ENCODE peak calls at places on chromosomes 7 and 10, in eight cellular contexts. One of them, this sample, is unnamed.

GRCh38 chr10:10849306-10849705 is 168.4 kb upstream of the CELF2 start:
- DNase-seq in GM12892: no peak
- DNase-seq in sigmoid colon: no peak
- DNase-seq in gastrocnemius medialis: no peak
- DNase-seq in erythroblast: no peak
- DNase-seq in HCT116: no peak
- DNase-seq in Peyer's patch: no peak
- DNase-seq in transverse colon: no peak
- DNase-seq in this sample: no peak

GRCh38 chr10:91198781-91199180 is 21.7 kb upstream of the PCGF5 start:
- DNase-seq in GM12892: no peak
- DNase-seq in sigmoid colon: no peak
- DNase-seq in gastrocnemius medialis: peak
- DNase-seq in erythroblast: peak
- DNase-seq in HCT116: no peak
- DNase-seq in Peyer's patch: no peak
- DNase-seq in transverse colon: no peak
- DNase-seq in this sample: no peak

GRCh38 chr10:126373137-126373536 is 15.1 kb downstream of the ADAM12 start:
- DNase-seq in GM12892: no peak
- DNase-seq in sigmoid colon: no peak
- DNase-seq in gastrocnemius medialis: no peak
- DNase-seq in erythroblast: no peak
- DNase-seq in HCT116: no peak
- DNase-seq in Peyer's patch: no peak
- DNase-seq in transverse colon: peak
- DNase-seq in this sample: no peak

GRCh38 chr7:38105874-38106483 is 72.1 kb upstream of the STARD3NL start:
- DNase-seq in GM12892: no peak
- DNase-seq in sigmoid colon: no peak
- DNase-seq in gastrocnemius medialis: no peak
- DNase-seq in erythroblast: peak
- DNase-seq in HCT116: peak
- DNase-seq in Peyer's patch: no peak
- DNase-seq in transverse colon: no peak
- DNase-seq in this sample: no peak

GRCh38 chr7:121473645-121474300 is 77.7 kb upstream of the FAM3C start:
- DNase-seq in GM12892: no peak
- DNase-seq in sigmoid colon: no peak
- DNase-seq in gastrocnemius medialis: no peak
- DNase-seq in erythroblast: no peak
- DNase-seq in HCT116: no peak
- DNase-seq in Peyer's patch: no peak
- DNase-seq in transverse colon: peak
- DNase-seq in this sample: no peak

GRCh38 chr7:151038951-151039849 is 9.1 kb upstream of the ASIC3 start:
- DNase-seq in GM12892: no peak
- DNase-seq in sigmoid colon: peak
- DNase-seq in gastrocnemius medialis: peak
- DNase-seq in erythroblast: peak
- DNase-seq in HCT116: no peak
- DNase-seq in Peyer's patch: peak
- DNase-seq in transverse colon: peak
- DNase-seq in this sample: no peak

GRCh38 chr10:62083868-62084267 is 182.4 kb downstream of the ARID5B start:
- DNase-seq in GM12892: no peak
- DNase-seq in sigmoid colon: peak
- DNase-seq in gastrocnemius medialis: no peak
- DNase-seq in erythroblast: no peak
- DNase-seq in HCT116: no peak
- DNase-seq in Peyer's patch: no peak
- DNase-seq in transverse colon: peak
- DNase-seq in this sample: no peak

GRCh38 chr10:4543943-4544540 is 282.0 kb upstream of the AKR1E2 start:
- DNase-seq in GM12892: no peak
- DNase-seq in sigmoid colon: no peak
- DNase-seq in gastrocnemius medialis: no peak
- DNase-seq in erythroblast: no peak
- DNase-seq in HCT116: no peak
- DNase-seq in Peyer's patch: no peak
- DNase-seq in transverse colon: no peak
- DNase-seq in this sample: no peak

GRCh38 chr7:87570178-87570577 is 30.5 kb downstream of the ABCB1 start:
- DNase-seq in GM12892: no peak
- DNase-seq in sigmoid colon: no peak
- DNase-seq in gastrocnemius medialis: no peak
- DNase-seq in erythroblast: no peak
- DNase-seq in HCT116: peak
- DNase-seq in Peyer's patch: no peak
- DNase-seq in transverse colon: no peak
- DNase-seq in this sample: no peak

GRCh38 chr7:116236020-116236630 is 25.8 kb downstream of the TES start:
- DNase-seq in GM12892: no peak
- DNase-seq in sigmoid colon: no peak
- DNase-seq in gastrocnemius medialis: peak
- DNase-seq in erythroblast: peak
- DNase-seq in HCT116: no peak
- DNase-seq in Peyer's patch: no peak
- DNase-seq in transverse colon: peak
- DNase-seq in this sample: no peak

GRCh38 chr7:130274983-130275649 is 8.5 kb downstream of the CPA2 start:
- DNase-seq in GM12892: no peak
- DNase-seq in sigmoid colon: no peak
- DNase-seq in gastrocnemius medialis: no peak
- DNase-seq in erythroblast: no peak
- DNase-seq in HCT116: no peak
- DNase-seq in Peyer's patch: no peak
- DNase-seq in transverse colon: no peak
- DNase-seq in this sample: no peak

GRCh38 chr7:69395072-69395714 is 203.1 kb upstream of the AUTS2 start:
- DNase-seq in GM12892: no peak
- DNase-seq in sigmoid colon: no peak
- DNase-seq in gastrocnemius medialis: no peak
- DNase-seq in erythroblast: no peak
- DNase-seq in HCT116: no peak
- DNase-seq in Peyer's patch: no peak
- DNase-seq in transverse colon: no peak
- DNase-seq in this sample: no peak

GRCh38 chr7:138359891-138360582 is 100.0 kb upstream of the TRIM24 start:
- DNase-seq in GM12892: no peak
- DNase-seq in sigmoid colon: no peak
- DNase-seq in gastrocnemius medialis: no peak
- DNase-seq in erythroblast: no peak
- DNase-seq in HCT116: no peak
- DNase-seq in Peyer's patch: no peak
- DNase-seq in transverse colon: no peak
- DNase-seq in this sample: no peak

GRCh38 chr10:45034301-45034700 is 33.6 kb downstream of the ZNF22 start:
- DNase-seq in GM12892: no peak
- DNase-seq in sigmoid colon: no peak
- DNase-seq in gastrocnemius medialis: no peak
- DNase-seq in erythroblast: no peak
- DNase-seq in HCT116: no peak
- DNase-seq in Peyer's patch: no peak
- DNase-seq in transverse colon: no peak
- DNase-seq in this sample: no peak

GRCh38 chr10:109740436-109740835 is 182.9 kb downstream of the XPNPEP1 start:
- DNase-seq in GM12892: no peak
- DNase-seq in sigmoid colon: no peak
- DNase-seq in gastrocnemius medialis: peak
- DNase-seq in erythroblast: no peak
- DNase-seq in HCT116: no peak
- DNase-seq in Peyer's patch: no peak
- DNase-seq in transverse colon: peak
- DNase-seq in this sample: peak

GRCh38 chr7:150875791-150876190 is 23.5 kb downstream of the AOC1 start:
- DNase-seq in GM12892: no peak
- DNase-seq in sigmoid colon: no peak
- DNase-seq in gastrocnemius medialis: no peak
- DNase-seq in erythroblast: no peak
- DNase-seq in HCT116: peak
- DNase-seq in Peyer's patch: no peak
- DNase-seq in transverse colon: no peak
- DNase-seq in this sample: no peak

GRCh38 chr7:157785021-157785441 is 448.2 kb downstream of the DNAJB6 start:
- DNase-seq in GM12892: no peak
- DNase-seq in sigmoid colon: no peak
- DNase-seq in gastrocnemius medialis: no peak
- DNase-seq in erythroblast: no peak
- DNase-seq in HCT116: no peak
- DNase-seq in Peyer's patch: no peak
- DNase-seq in transverse colon: no peak
- DNase-seq in this sample: no peak

GRCh38 chr7:110595694-110596093 is 495.2 kb upstream of the LRRN3 start:
- DNase-seq in GM12892: no peak
- DNase-seq in sigmoid colon: no peak
- DNase-seq in gastrocnemius medialis: no peak
- DNase-seq in erythroblast: no peak
- DNase-seq in HCT116: no peak
- DNase-seq in Peyer's patch: no peak
- DNase-seq in transverse colon: no peak
- DNase-seq in this sample: no peak

GRCh38 chr10:97759157-97759980 is 12.4 kb downstream of the SFRP5 start:
- DNase-seq in GM12892: peak
- DNase-seq in sigmoid colon: peak
- DNase-seq in gastrocnemius medialis: peak
- DNase-seq in erythroblast: peak
- DNase-seq in HCT116: peak
- DNase-seq in Peyer's patch: peak
- DNase-seq in transverse colon: peak
- DNase-seq in this sample: no peak

GRCh38 chr10:474406-474805 is 215.1 kb downstream of the DIP2C start:
- DNase-seq in GM12892: no peak
- DNase-seq in sigmoid colon: no peak
- DNase-seq in gastrocnemius medialis: no peak
- DNase-seq in erythroblast: no peak
- DNase-seq in HCT116: no peak
- DNase-seq in Peyer's patch: no peak
- DNase-seq in transverse colon: no peak
- DNase-seq in this sample: no peak

GRCh38 chr10:477620-478019 is 211.8 kb downstream of the DIP2C start:
- DNase-seq in GM12892: no peak
- DNase-seq in sigmoid colon: no peak
- DNase-seq in gastrocnemius medialis: no peak
- DNase-seq in erythroblast: no peak
- DNase-seq in HCT116: no peak
- DNase-seq in Peyer's patch: no peak
- DNase-seq in transverse colon: no peak
- DNase-seq in this sample: no peak

GRCh38 chr10:476458-476780 is 213.0 kb downstream of the DIP2C start:
- DNase-seq in GM12892: no peak
- DNase-seq in sigmoid colon: no peak
- DNase-seq in gastrocnemius medialis: no peak
- DNase-seq in erythroblast: no peak
- DNase-seq in HCT116: no peak
- DNase-seq in Peyer's patch: no peak
- DNase-seq in transverse colon: no peak
- DNase-seq in this sample: no peak

GRCh38 chr10:474946-475345 is 214.5 kb downstream of the DIP2C start:
- DNase-seq in GM12892: no peak
- DNase-seq in sigmoid colon: no peak
- DNase-seq in gastrocnemius medialis: no peak
- DNase-seq in erythroblast: no peak
- DNase-seq in HCT116: no peak
- DNase-seq in Peyer's patch: no peak
- DNase-seq in transverse colon: no peak
- DNase-seq in this sample: no peak

GRCh38 chr10:475709-476457 is 213.6 kb downstream of the DIP2C start:
- DNase-seq in GM12892: no peak
- DNase-seq in sigmoid colon: no peak
- DNase-seq in gastrocnemius medialis: no peak
- DNase-seq in erythroblast: no peak
- DNase-seq in HCT116: no peak
- DNase-seq in Peyer's patch: no peak
- DNase-seq in transverse colon: no peak
- DNase-seq in this sample: no peak
- TF ChIP-seq POLR2A in GM12892: no peak
- TF ChIP-seq POLR2A in sigmoid colon: no peak
- TF ChIP-seq POLR2A in gastrocnemius medialis: no peak
- TF ChIP-seq POLR2A in erythroblast: no peak
- TF ChIP-seq POLR2A in HCT116: no peak
- TF ChIP-seq POLR2A in Peyer's patch: no peak
- TF ChIP-seq POLR2A in transverse colon: no peak
- TF ChIP-seq POLR2A in this sample: no peak

GRCh38 chr10:103855852-103856496 is 598 bp upstream of the SH3PXD2A start:
- DNase-seq in GM12892: no peak
- DNase-seq in sigmoid colon: peak
- DNase-seq in gastrocnemius medialis: no peak
- DNase-seq in erythroblast: no peak
- DNase-seq in HCT116: no peak
- DNase-seq in Peyer's patch: no peak
- DNase-seq in transverse colon: no peak
- DNase-seq in this sample: no peak
- TF ChIP-seq POLR2A in GM12892: no peak
- TF ChIP-seq POLR2A in sigmoid colon: no peak
- TF ChIP-seq POLR2A in gastrocnemius medialis: no peak
- TF ChIP-seq POLR2A in erythroblast: no peak
- TF ChIP-seq POLR2A in HCT116: no peak
- TF ChIP-seq POLR2A in Peyer's patch: no peak
- TF ChIP-seq POLR2A in transverse colon: no peak
- TF ChIP-seq POLR2A in this sample: no peak

DNA sequence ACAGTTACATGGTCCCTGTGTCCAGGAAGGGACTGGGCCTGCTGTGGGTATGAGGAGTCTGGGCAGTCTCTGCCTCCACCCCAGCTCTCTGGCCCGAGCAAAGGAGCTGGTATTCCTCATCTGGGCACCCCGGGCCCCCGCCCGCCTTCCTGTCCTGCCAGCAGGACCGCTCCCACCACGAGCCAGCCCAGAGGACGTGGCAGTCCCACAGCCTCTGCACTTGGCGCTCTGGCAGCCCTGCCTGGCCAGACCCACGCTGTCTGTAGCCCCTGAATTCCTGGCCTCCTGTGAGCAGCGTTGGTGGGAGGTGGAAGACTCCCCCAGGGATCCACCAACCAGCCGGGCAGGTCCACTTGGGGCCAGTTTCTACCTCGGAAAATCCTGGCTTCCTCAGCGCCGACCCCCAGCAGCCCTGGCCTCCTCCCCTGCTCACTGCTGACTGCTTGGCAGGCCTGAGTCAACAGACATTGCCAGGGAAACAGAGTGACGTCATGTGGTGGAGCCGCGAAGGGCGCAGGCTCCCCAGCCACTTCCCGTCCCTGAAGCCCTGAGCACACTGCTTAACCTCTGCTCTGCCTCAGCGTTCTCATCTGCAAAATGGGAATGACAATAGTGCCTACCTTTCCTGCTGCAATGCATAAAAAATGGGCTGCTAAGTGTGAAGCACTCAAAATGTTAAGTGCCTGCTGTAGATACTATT is 21.6 kb upstream of the LIMK1 start:
- DNase-seq in GM12892: peak
- DNase-seq in sigmoid colon: peak
- DNase-seq in gastrocnemius medialis: peak
- DNase-seq in erythroblast: peak
- DNase-seq in HCT116: peak
- DNase-seq in Peyer's patch: peak
- DNase-seq in transverse colon: peak
- DNase-seq in this sample: peak
- TF ChIP-seq POLR2A in GM12892: no peak
- TF ChIP-seq POLR2A in sigmoid colon: no peak
- TF ChIP-seq POLR2A in gastrocnemius medialis: peak
- TF ChIP-seq POLR2A in erythroblast: no peak
- TF ChIP-seq POLR2A in HCT116: no peak
- TF ChIP-seq POLR2A in Peyer's patch: no peak
- TF ChIP-seq POLR2A in transverse colon: peak
- TF ChIP-seq POLR2A in this sample: no peak

GRCh38 chr10:47160967-47161366 is 139.0 kb upstream of the GDF10 start:
- DNase-seq in GM12892: no peak
- DNase-seq in sigmoid colon: no peak
- DNase-seq in gastrocnemius medialis: no peak
- DNase-seq in erythroblast: no peak
- DNase-seq in HCT116: no peak
- DNase-seq in Peyer's patch: no peak
- DNase-seq in transverse colon: no peak
- DNase-seq in this sample: no peak
- TF ChIP-seq POLR2A in GM12892: no peak
- TF ChIP-seq POLR2A in sigmoid colon: no peak
- TF ChIP-seq POLR2A in gastrocnemius medialis: no peak
- TF ChIP-seq POLR2A in erythroblast: no peak
- TF ChIP-seq POLR2A in HCT116: no peak
- TF ChIP-seq POLR2A in Peyer's patch: no peak
- TF ChIP-seq POLR2A in transverse colon: no peak
- TF ChIP-seq POLR2A in this sample: no peak

This sample was measured in suprapubic skin.